ENCODE peak calls at places on chromosomes 6 and 20, in six cellular contexts. J is right lobe of liver, I is HCT116, P is lung, V is ovary, F is pancreas. W is an unnamed sample.

GRCh38 chr6:141437685-141438084 is 695.0 kb upstream of the GJE1 start:
- DNase-seq in J (no peak), I (no peak), P (no peak), V (no peak), F (no peak), W (no peak)

GRCh38 chr20:46879386-46879785 is 15.3 kb upstream of the EYA2 start:
- DNase-seq in J (no peak), I (no peak), P (no peak), V (no peak), F (no peak), W (no peak)

GRCh38 chr6:108737594-108738546 is 110.4 kb upstream of the ARMC2 start:
- DNase-seq in J (no peak), I (peak; percentile 86), P (no peak), V (no peak), F (no peak), W (peak; percentile 92)

GRCh38 chr6:131948221-131948661 is 2.9 kb downstream of the CCN2 start:
- DNase-seq in J (no peak), I (no peak), P (no peak), V (no peak), F (no peak), W (no peak)

GRCh38 chr6:46954819-46955520 is 33.2 kb upstream of the ADGRF5 start:
- DNase-seq in J (no peak), I (no peak), P (peak; percentile 54), V (no peak), F (no peak), W (no peak)

GRCh38 chr6:24935753-24936152 is at the start of gene RIPOR2:
- DNase-seq in J (peak; percentile 68), I (no peak), P (peak; percentile 46), V (no peak), F (no peak), W (no peak)

GRCh38 chr20:32192698-32193097 is 14.8 kb downstream of the PLAGL2 start:
- DNase-seq in J (no peak), I (no peak), P (peak; percentile 64), V (no peak), F (peak; percentile 9), W (no peak)

GRCh38 chr6:19142236-19142635 is 694.9 kb upstream of the ID4 start:
- DNase-seq in J (no peak), I (no peak), P (no peak), V (no peak), F (no peak), W (no peak)

GRCh38 chr6:92559611-92560010 is 859.7 kb downstream of the EPHA7 start:
- DNase-seq in J (no peak), I (no peak), P (no peak), V (no peak), F (no peak), W (no peak)

GRCh38 chr6:155521719-155522118 is 66.1 kb upstream of the NOX3 start:
- DNase-seq in J (no peak), I (no peak), P (no peak), V (no peak), F (no peak), W (no peak)

GRCh38 chr6:99993146-99993532 is 884 bp downstream of the MCHR2 start:
- DNase-seq in J (no peak), I (no peak), P (no peak), V (no peak), F (no peak), W (no peak)

GRCh38 chr6:19204445-19204844 is 632.7 kb upstream of the ID4 start:
- DNase-seq in J (no peak), I (no peak), P (no peak), V (no peak), F (no peak), W (no peak)

GRCh38 chr20:22404609-22405170 is 179.7 kb downstream of the FOXA2 start:
- DNase-seq in J (no peak), I (no peak), P (no peak), V (no peak), F (no peak), W (no peak)

GRCh38 chr6:63644668-63645326 is 9.2 kb downstream of the PHF3 start:
- DNase-seq in J (no peak), I (no peak), P (peak; percentile 42), V (peak; percentile 25), F (no peak), W (no peak)

GRCh38 chr20:34708621-34709043 is 4.5 kb downstream of the TP53INP2 start:
- DNase-seq in J (peak; percentile 65), I (no peak), P (peak; percentile 38), V (peak; percentile 74), F (peak; percentile 73), W (no peak)

GRCh38 chr20:49664914-49665313 is 48.8 kb downstream of the B4GALT5 start:
- DNase-seq in J (no peak), I (no peak), P (no peak), V (no peak), F (no peak), W (no peak)

GRCh38 chr20:57653910-57654309 is 33.7 kb upstream of the ZBP1 start:
- DNase-seq in J (no peak), I (no peak), P (no peak), V (peak; percentile 9), F (no peak), W (peak; percentile 80)

GRCh38 chr6:168163096-168163731 is 84.2 kb upstream of the FRMD1 start:
- DNase-seq in J (peak; percentile 83), I (no peak), P (no peak), V (no peak), F (no peak), W (no peak)

GRCh38 chr6:47715782-47716181 is 17.4 kb downstream of the ADGRF4 start:
- DNase-seq in J (no peak), I (no peak), P (no peak), V (no peak), F (no peak), W (no peak)

GRCh38 chr6:25005010-25005409 is 69.2 kb upstream of the RIPOR2 start:
- DNase-seq in J (no peak), I (no peak), P (peak; percentile 63), V (no peak), F (no peak), W (no peak)

GRCh38 chr20:38873050-38873581 is 53.1 kb upstream of the FAM83D start:
- DNase-seq in J (no peak), I (no peak), P (no peak), V (no peak), F (no peak), W (peak; percentile 77)

GRCh38 chr6:14276667-14277404 is 159.3 kb downstream of the CD83 start:
- DNase-seq in J (no peak), I (no peak), P (no peak), V (no peak), F (no peak), W (no peak)
- H3K27ac ChIP-seq in J (no peak overlapping the region), I (no peak overlapping the region), P (peak overlapping the region; percentile 50), V (no peak overlapping the region), F (no peak overlapping the region), W (peak overlapping the region; percentile 4)

DNA sequence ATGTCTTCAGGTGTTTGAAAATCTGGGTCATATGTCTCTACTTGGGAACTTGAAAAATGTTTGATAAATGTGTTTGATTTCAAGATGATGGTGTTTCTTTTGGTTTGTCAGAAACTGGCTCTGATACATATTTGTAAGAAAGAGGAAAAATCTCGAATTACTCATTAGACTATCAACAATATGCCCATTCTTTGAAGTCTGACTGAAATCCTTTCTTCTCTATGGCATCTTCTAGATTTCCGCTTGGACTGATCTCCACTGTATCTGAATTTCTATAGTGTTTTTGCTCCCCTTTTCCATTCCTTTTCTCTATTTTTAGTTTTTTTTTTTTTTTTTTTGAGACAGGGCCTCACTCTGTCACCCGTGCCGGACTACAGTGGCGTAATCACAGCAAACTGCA is 1096.5 kb downstream of the KIF16B start:
- DNase-seq in J (no peak), I (no peak), P (no peak), V (no peak), F (no peak), W (no peak)
- H3K4me3 ChIP-seq in J (no peak overlapping the region), I (no peak overlapping the region), P (no peak overlapping the region), V (no peak overlapping the region), F (no peak overlapping the region), W (no peak overlapping the region)

DNA sequence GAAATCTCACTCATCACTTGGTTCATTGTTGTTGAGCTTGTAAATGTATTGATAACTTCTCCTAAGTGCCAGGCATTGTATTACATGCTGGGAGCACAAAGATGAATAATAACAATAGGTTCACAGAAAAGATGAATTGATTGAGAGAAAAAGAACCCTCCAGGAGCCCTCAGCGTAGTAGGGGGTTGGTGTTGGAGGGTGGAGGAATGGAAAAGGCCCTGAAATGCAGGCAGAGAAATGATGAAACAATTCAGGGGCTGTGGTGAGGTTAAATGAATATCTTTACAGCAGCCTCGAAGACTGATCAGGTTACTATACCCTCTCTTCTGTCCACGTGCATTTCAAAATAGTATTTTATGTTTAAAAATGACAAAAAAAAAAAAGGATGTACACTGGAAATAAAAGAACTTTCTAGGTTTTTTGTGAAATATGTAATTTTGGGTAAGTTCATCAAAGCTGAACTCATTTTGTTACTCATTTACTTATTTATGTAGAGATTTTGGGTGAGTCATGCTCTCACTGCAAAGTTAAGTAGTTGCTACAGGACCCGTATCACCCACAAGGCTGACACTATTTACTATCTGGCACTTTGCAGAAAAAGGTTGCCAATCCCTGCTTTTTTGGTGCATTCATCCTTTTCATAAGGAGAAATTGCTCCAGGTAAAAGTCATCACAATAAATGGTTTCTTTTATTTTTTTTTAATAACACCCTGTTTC is 277.3 kb downstream of the ZNF217 start:
- DNase-seq in J (no peak), I (no peak), P (no peak), V (no peak), F (no peak), W (no peak)
- TF ChIP-seq CTCF in J (no peak), I (no peak), P (no peak), V (no peak), F (no peak), W (no peak)

GRCh38 chr20:37414133-37414532 is 68.2 kb downstream of the SRC start:
- DNase-seq in J (no peak), I (no peak), P (no peak), V (no peak), F (no peak), W (peak; percentile 68)

GRCh38 chr20:37414636-37415035 is 68.7 kb downstream of the SRC start:
- DNase-seq in J (no peak), I (no peak), P (no peak), V (no peak), F (no peak), W (peak; percentile 72)

GRCh38 chr20:37411408-37412306 is 65.7 kb downstream of the SRC start:
- DNase-seq in J (no peak), I (no peak), P (no peak), V (no peak), F (no peak), W (peak; percentile 75)

GRCh38 chr20:37413023-37413334 is 67.0 kb downstream of the SRC start:
- DNase-seq in J (no peak), I (no peak), P (no peak), V (no peak), F (no peak), W (no peak)

GRCh38 chr20:37413354-37413753 is 67.4 kb downstream of the SRC start:
- DNase-seq in J (no peak), I (no peak), P (no peak), V (no peak), F (no peak), W (peak; percentile 81)
- H3K27ac ChIP-seq in J (no peak overlapping the region), I (no peak overlapping the region), P (no peak overlapping the region), V (no peak overlapping the region), F (no peak overlapping the region), W (no peak overlapping the region)